ENCODE peak calls at places on chromosomes 4 and X, in eight cellular contexts. F is neural progenitor cell; H is DMS153; X is activated CD4-positive, alpha-beta T cell treated with anti-CD3 and anti-CD28 coated beads for 24 hours; A is PC-9; M is activated CD8-positive, alpha-beta memory T cell treated with anti-CD3 and anti-CD28 coated beads, Interleukin-2, amount 50 U/mL, for 4 hours; J is NCI-H1105; D is endothelial cell. Q is an unnamed sample.

GRCh38 chrX:54481751-54482150 is 14.3 kb downstream of the FGD1 start:
- DNase-seq in H (no peak), M (no peak), D (peak), J (no peak), F (no peak), X (no peak), A (no peak), Q (no peak)

GRCh38 chr4:182619659-182620058 is 297.5 kb downstream of the DCTD start:
- DNase-seq in X (no peak), J (no peak), A (no peak), H (no peak), M (no peak), F (no peak), D (no peak), Q (no peak)

GRCh38 chr4:186760576-186760975 is 36.9 kb upstream of the FAT1 start:
- DNase-seq in F (no peak), H (no peak), J (no peak), A (peak), D (no peak), X (no peak), M (no peak), Q (no peak)

GRCh38 chr4:124095596-124095995 is 616.9 kb downstream of the ANKRD50 start:
- DNase-seq in J (no peak), H (no peak), M (no peak), A (no peak), X (no peak), F (no peak), D (no peak), Q (no peak)

GRCh38 chr4:20195071-20195885 is 56.4 kb upstream of the SLIT2 start:
- DNase-seq in M (no peak), X (no peak), A (no peak), F (no peak), H (no peak), J (no peak), D (no peak), Q (no peak)

GRCh38 chrX:41145920-41146608 is 60.8 kb downstream of the USP9X start:
- DNase-seq in M (no peak), J (no peak), A (peak), F (no peak), D (no peak), X (no peak), H (no peak), Q (no peak)

GRCh38 chr4:151649461-151649860 is 111.3 kb downstream of the GATB start:
- DNase-seq in F (no peak), D (no peak), J (no peak), H (no peak), A (no peak), X (no peak), M (no peak), Q (no peak)

GRCh38 chr4:76463568-76463967 is 28.5 kb downstream of the SHROOM3 start:
- DNase-seq in M (no peak), F (no peak), A (no peak), J (no peak), X (no peak), D (no peak), H (no peak), Q (no peak)

GRCh38 chr4:65865489-65865888 is 195.2 kb upstream of the EPHA5 start:
- DNase-seq in F (peak), X (no peak), M (no peak), H (no peak), J (no peak), D (peak), A (no peak), Q (no peak)

GRCh38 chr4:8132947-8133705 is 25.5 kb downstream of the ABLIM2 start:
- DNase-seq in M (no peak), F (no peak), A (no peak), X (no peak), D (no peak), J (no peak), H (no peak), Q (no peak)

GRCh38 chr4:13665711-13666660 is 38.5 kb upstream of the BOD1L1 start:
- DNase-seq in H (no peak), F (no peak), M (no peak), D (no peak), A (no peak), X (no peak), J (no peak), Q (no peak)

GRCh38 chr4:10461091-10461849 is 4.0 kb upstream of the ZNF518B start:
- DNase-seq in X (peak), D (peak), H (no peak), M (peak), F (peak), A (no peak), J (no peak), Q (peak)

GRCh38 chrX:69493193-69493592 is 10.9 kb upstream of the NALF2 start:
- DNase-seq in D (peak), J (no peak), A (no peak), M (no peak), X (no peak), H (no peak), F (peak), Q (no peak)

GRCh38 chrX:37380920-37381319 is 31.8 kb downstream of the PRRG1 start:
- DNase-seq in M (no peak), J (no peak), X (no peak), D (no peak), F (no peak), A (peak), H (no peak), Q (no peak)

GRCh38 chr4:155911905-155912304 is 8.4 kb downstream of the TDO2 start:
- DNase-seq in H (no peak), D (no peak), J (no peak), A (no peak), M (no peak), F (no peak), X (no peak), Q (no peak)

GRCh38 chr4:170581322-170581721 is 491.6 kb upstream of the AADAT start:
- DNase-seq in X (no peak), A (no peak), J (no peak), H (no peak), M (no peak), F (peak), D (no peak), Q (no peak)

GRCh38 chr4:21470531-21470930 is 478.0 kb downstream of the KCNIP4 start:
- DNase-seq in M (no peak), X (no peak), J (peak), F (peak), A (no peak), H (no peak), D (no peak), Q (no peak)

GRCh38 chr4:112604590-112604989 is 32.1 kb downstream of the ZGRF1 start:
- DNase-seq in M (peak), H (no peak), F (peak), J (peak), X (peak), D (peak), A (no peak), Q (peak)

GRCh38 chrX:12228862-12229261 is 90.6 kb downstream of the FRMPD4 start:
- DNase-seq in A (no peak), X (no peak), J (no peak), M (no peak), F (no peak), H (no peak), D (no peak), Q (no peak)

GRCh38 chr4:110681381-110681780 is 58.5 kb upstream of the PITX2 start:
- DNase-seq in M (no peak), J (no peak), D (no peak), F (no peak), X (no peak), H (no peak), A (no peak), Q (no peak)

GRCh38 chrX:2696698-2697215 is 5.7 kb downstream of the CD99 start:
- DNase-seq in J (no peak), H (no peak), M (peak), A (peak), D (no peak), X (no peak), F (no peak), Q (peak)

GRCh38 chrX:38985375-38985774 is 184.1 kb downstream of the MID1IP1 start:
- DNase-seq in D (no peak), M (no peak), A (no peak), X (no peak), H (no peak), J (no peak), F (no peak), Q (peak)

GRCh38 chr4:143486314-143486713 is 27.2 kb upstream of the SMARCA5 start:
- DNase-seq in A (no peak), F (no peak), X (no peak), D (no peak), H (no peak), M (no peak), J (no peak), Q (no peak)

GRCh38 chr4:138614462-138615142 is 372.5 kb upstream of the SLC7A11 start:
- DNase-seq in X (no peak), F (no peak), D (no peak), J (no peak), A (no peak), H (no peak), M (no peak), Q (no peak)

Q was measured in globus pallidus.